ENCODE peak calls at places on chromosomes 7 and 10, in eight cellular contexts. One of them, this sample, is unnamed.
A peak's percentile ranks its signal among the peaks of the same experiment; 100 is the strongest.

GRCh38 chr7:112905413-112905812 is 115.2 kb upstream of the TMEM168 start:
- DNase-seq in AG20443: no peak
- DNase-seq in NCI-H1694: no peak
- DNase-seq in lower leg skin: no peak
- DNase-seq in NCI-H1105 treated with DMSO at 0.1 percent for 48 hours: no peak
- DNase-seq in IMR-90: no peak
- DNase-seq in ascending aorta: no peak
- DNase-seq in stimulated activated CD8-positive, alpha-beta memory T cell treated with anti-CD3 and anti-CD28 coated beads, Interleukin-7, amount 100 ng/mL, for 48 hours: no peak
- DNase-seq in this sample: no peak

GRCh38 chr10:102769375-102770107 is 25.8 kb downstream of the WBP1L start:
- DNase-seq in AG20443: no peak
- DNase-seq in NCI-H1694: no peak
- DNase-seq in lower leg skin: no peak
- DNase-seq in NCI-H1105 treated with DMSO at 0.1 percent for 48 hours: no peak
- DNase-seq in IMR-90: peak; percentile 40
- DNase-seq in ascending aorta: no peak
- DNase-seq in stimulated activated CD8-positive, alpha-beta memory T cell treated with anti-CD3 and anti-CD28 coated beads, Interleukin-7, amount 100 ng/mL, for 48 hours: no peak
- DNase-seq in this sample: no peak

GRCh38 chr7:132102942-132103341 is 473.3 kb downstream of the PLXNA4 start:
- DNase-seq in AG20443: no peak
- DNase-seq in NCI-H1694: no peak
- DNase-seq in lower leg skin: peak; percentile 77
- DNase-seq in NCI-H1105 treated with DMSO at 0.1 percent for 48 hours: no peak
- DNase-seq in IMR-90: no peak
- DNase-seq in ascending aorta: no peak
- DNase-seq in stimulated activated CD8-positive, alpha-beta memory T cell treated with anti-CD3 and anti-CD28 coated beads, Interleukin-7, amount 100 ng/mL, for 48 hours: no peak
- DNase-seq in this sample: peak; percentile 19

GRCh38 chr7:95066736-95067530 is 159.5 kb downstream of the PPP1R9A start:
- DNase-seq in AG20443: no peak
- DNase-seq in NCI-H1694: no peak
- DNase-seq in lower leg skin: no peak
- DNase-seq in NCI-H1105 treated with DMSO at 0.1 percent for 48 hours: no peak
- DNase-seq in IMR-90: peak; percentile 14
- DNase-seq in ascending aorta: no peak
- DNase-seq in stimulated activated CD8-positive, alpha-beta memory T cell treated with anti-CD3 and anti-CD28 coated beads, Interleukin-7, amount 100 ng/mL, for 48 hours: no peak
- DNase-seq in this sample: no peak

GRCh38 chr10:63711866-63712716 is 190.9 kb downstream of the REEP3 start:
- DNase-seq in AG20443: peak; percentile 90
- DNase-seq in NCI-H1694: peak; percentile 98
- DNase-seq in lower leg skin: peak; percentile 97
- DNase-seq in NCI-H1105 treated with DMSO at 0.1 percent for 48 hours: peak; percentile 94
- DNase-seq in IMR-90: peak; percentile 97
- DNase-seq in ascending aorta: peak; percentile 89
- DNase-seq in stimulated activated CD8-positive, alpha-beta memory T cell treated with anti-CD3 and anti-CD28 coated beads, Interleukin-7, amount 100 ng/mL, for 48 hours: no peak
- DNase-seq in this sample: peak; percentile 53

GRCh38 chr10:132145002-132145401 is 41.7 kb upstream of the DPYSL4 start:
- DNase-seq in AG20443: no peak
- DNase-seq in NCI-H1694: no peak
- DNase-seq in lower leg skin: no peak
- DNase-seq in NCI-H1105 treated with DMSO at 0.1 percent for 48 hours: no peak
- DNase-seq in IMR-90: no peak
- DNase-seq in ascending aorta: no peak
- DNase-seq in stimulated activated CD8-positive, alpha-beta memory T cell treated with anti-CD3 and anti-CD28 coated beads, Interleukin-7, amount 100 ng/mL, for 48 hours: no peak
- DNase-seq in this sample: no peak

GRCh38 chr10:10925667-10926066 is 92.0 kb upstream of the CELF2 start:
- DNase-seq in AG20443: no peak
- DNase-seq in NCI-H1694: no peak
- DNase-seq in lower leg skin: no peak
- DNase-seq in NCI-H1105 treated with DMSO at 0.1 percent for 48 hours: no peak
- DNase-seq in IMR-90: no peak
- DNase-seq in ascending aorta: no peak
- DNase-seq in stimulated activated CD8-positive, alpha-beta memory T cell treated with anti-CD3 and anti-CD28 coated beads, Interleukin-7, amount 100 ng/mL, for 48 hours: no peak
- DNase-seq in this sample: no peak

GRCh38 chr10:104308439-104308903 is 29.8 kb downstream of the ITPRIP start:
- DNase-seq in AG20443: no peak
- DNase-seq in NCI-H1694: no peak
- DNase-seq in lower leg skin: no peak
- DNase-seq in NCI-H1105 treated with DMSO at 0.1 percent for 48 hours: no peak
- DNase-seq in IMR-90: no peak
- DNase-seq in ascending aorta: no peak
- DNase-seq in stimulated activated CD8-positive, alpha-beta memory T cell treated with anti-CD3 and anti-CD28 coated beads, Interleukin-7, amount 100 ng/mL, for 48 hours: no peak
- DNase-seq in this sample: no peak

GRCh38 chr10:132142396-132143161 is 44.2 kb upstream of the DPYSL4 start:
- DNase-seq in AG20443: peak; percentile 84
- DNase-seq in NCI-H1694: no peak
- DNase-seq in lower leg skin: no peak
- DNase-seq in NCI-H1105 treated with DMSO at 0.1 percent for 48 hours: peak; percentile 8
- DNase-seq in IMR-90: no peak
- DNase-seq in ascending aorta: no peak
- DNase-seq in stimulated activated CD8-positive, alpha-beta memory T cell treated with anti-CD3 and anti-CD28 coated beads, Interleukin-7, amount 100 ng/mL, for 48 hours: no peak
- DNase-seq in this sample: peak; percentile 59

GRCh38 chr10:54622017-54622416 is 179.0 kb downstream of the PCDH15 start:
- DNase-seq in AG20443: no peak
- DNase-seq in NCI-H1694: no peak
- DNase-seq in lower leg skin: no peak
- DNase-seq in NCI-H1105 treated with DMSO at 0.1 percent for 48 hours: no peak
- DNase-seq in IMR-90: no peak
- DNase-seq in ascending aorta: no peak
- DNase-seq in stimulated activated CD8-positive, alpha-beta memory T cell treated with anti-CD3 and anti-CD28 coated beads, Interleukin-7, amount 100 ng/mL, for 48 hours: no peak
- DNase-seq in this sample: no peak

GRCh38 chr7:75712517-75713361 is 26.0 kb downstream of the HIP1 start:
- DNase-seq in AG20443: no peak
- DNase-seq in NCI-H1694: no peak
- DNase-seq in lower leg skin: no peak
- DNase-seq in NCI-H1105 treated with DMSO at 0.1 percent for 48 hours: no peak
- DNase-seq in IMR-90: no peak
- DNase-seq in ascending aorta: no peak
- DNase-seq in stimulated activated CD8-positive, alpha-beta memory T cell treated with anti-CD3 and anti-CD28 coated beads, Interleukin-7, amount 100 ng/mL, for 48 hours: no peak
- DNase-seq in this sample: no peak

GRCh38 chr7:151399305-151399601 is 10.6 kb downstream of the WDR86 start:
- DNase-seq in AG20443: no peak
- DNase-seq in NCI-H1694: no peak
- DNase-seq in lower leg skin: no peak
- DNase-seq in NCI-H1105 treated with DMSO at 0.1 percent for 48 hours: no peak
- DNase-seq in IMR-90: no peak
- DNase-seq in ascending aorta: no peak
- DNase-seq in stimulated activated CD8-positive, alpha-beta memory T cell treated with anti-CD3 and anti-CD28 coated beads, Interleukin-7, amount 100 ng/mL, for 48 hours: no peak
- DNase-seq in this sample: no peak

GRCh38 chr10:17425584-17426262 is 28.7 kb downstream of the ST8SIA6 start:
- DNase-seq in AG20443: no peak
- DNase-seq in NCI-H1694: no peak
- DNase-seq in lower leg skin: no peak
- DNase-seq in NCI-H1105 treated with DMSO at 0.1 percent for 48 hours: no peak
- DNase-seq in IMR-90: no peak
- DNase-seq in ascending aorta: no peak
- DNase-seq in stimulated activated CD8-positive, alpha-beta memory T cell treated with anti-CD3 and anti-CD28 coated beads, Interleukin-7, amount 100 ng/mL, for 48 hours: peak; percentile 2
- DNase-seq in this sample: no peak

GRCh38 chr7:23247101-23247601 is 576 bp downstream of the GPNMB start:
- DNase-seq in AG20443: peak; percentile 42
- DNase-seq in NCI-H1694: no peak
- DNase-seq in lower leg skin: no peak
- DNase-seq in NCI-H1105 treated with DMSO at 0.1 percent for 48 hours: no peak
- DNase-seq in IMR-90: no peak
- DNase-seq in ascending aorta: no peak
- DNase-seq in stimulated activated CD8-positive, alpha-beta memory T cell treated with anti-CD3 and anti-CD28 coated beads, Interleukin-7, amount 100 ng/mL, for 48 hours: no peak
- DNase-seq in this sample: no peak

GRCh38 chr7:468681-469590 is 50.7 kb downstream of the PDGFA start:
- DNase-seq in AG20443: no peak
- DNase-seq in NCI-H1694: no peak
- DNase-seq in lower leg skin: peak; percentile 82
- DNase-seq in NCI-H1105 treated with DMSO at 0.1 percent for 48 hours: no peak
- DNase-seq in IMR-90: peak; percentile 68
- DNase-seq in ascending aorta: no peak
- DNase-seq in stimulated activated CD8-positive, alpha-beta memory T cell treated with anti-CD3 and anti-CD28 coated beads, Interleukin-7, amount 100 ng/mL, for 48 hours: no peak
- DNase-seq in this sample: no peak

GRCh38 chr7:158595068-158595467 is 7.4 kb upstream of the PTPRN2 start:
- DNase-seq in AG20443: no peak
- DNase-seq in NCI-H1694: no peak
- DNase-seq in lower leg skin: peak; percentile 37
- DNase-seq in NCI-H1105 treated with DMSO at 0.1 percent for 48 hours: no peak
- DNase-seq in IMR-90: peak; percentile 59
- DNase-seq in ascending aorta: no peak
- DNase-seq in stimulated activated CD8-positive, alpha-beta memory T cell treated with anti-CD3 and anti-CD28 coated beads, Interleukin-7, amount 100 ng/mL, for 48 hours: no peak
- DNase-seq in this sample: no peak

GRCh38 chr7:77426052-77426404 is 9.9 kb upstream of the GSAP start:
- DNase-seq in AG20443: no peak
- DNase-seq in NCI-H1694: no peak
- DNase-seq in lower leg skin: no peak
- DNase-seq in NCI-H1105 treated with DMSO at 0.1 percent for 48 hours: no peak
- DNase-seq in IMR-90: no peak
- DNase-seq in ascending aorta: no peak
- DNase-seq in stimulated activated CD8-positive, alpha-beta memory T cell treated with anti-CD3 and anti-CD28 coated beads, Interleukin-7, amount 100 ng/mL, for 48 hours: no peak
- DNase-seq in this sample: no peak

GRCh38 chr7:44286182-44286617 is 39.2 kb downstream of the CAMK2B start:
- DNase-seq in AG20443: no peak
- DNase-seq in NCI-H1694: peak; percentile 58
- DNase-seq in lower leg skin: peak; percentile 70
- DNase-seq in NCI-H1105 treated with DMSO at 0.1 percent for 48 hours: no peak
- DNase-seq in IMR-90: no peak
- DNase-seq in ascending aorta: peak; percentile 4
- DNase-seq in stimulated activated CD8-positive, alpha-beta memory T cell treated with anti-CD3 and anti-CD28 coated beads, Interleukin-7, amount 100 ng/mL, for 48 hours: no peak
- DNase-seq in this sample: peak; percentile 76

GRCh38 chr10:122588381-122588780 is 27.8 kb downstream of the DMBT1 start:
- DNase-seq in AG20443: no peak
- DNase-seq in NCI-H1694: no peak
- DNase-seq in lower leg skin: no peak
- DNase-seq in NCI-H1105 treated with DMSO at 0.1 percent for 48 hours: no peak
- DNase-seq in IMR-90: no peak
- DNase-seq in ascending aorta: no peak
- DNase-seq in stimulated activated CD8-positive, alpha-beta memory T cell treated with anti-CD3 and anti-CD28 coated beads, Interleukin-7, amount 100 ng/mL, for 48 hours: no peak
- DNase-seq in this sample: no peak

GRCh38 chr10:62738916-62739315 is 65.6 kb upstream of the ADO start:
- DNase-seq in AG20443: peak; percentile 47
- DNase-seq in NCI-H1694: no peak
- DNase-seq in lower leg skin: no peak
- DNase-seq in NCI-H1105 treated with DMSO at 0.1 percent for 48 hours: no peak
- DNase-seq in IMR-90: peak; percentile 79
- DNase-seq in ascending aorta: no peak
- DNase-seq in stimulated activated CD8-positive, alpha-beta memory T cell treated with anti-CD3 and anti-CD28 coated beads, Interleukin-7, amount 100 ng/mL, for 48 hours: no peak
- DNase-seq in this sample: no peak

GRCh38 chr7:148336411-148336810 is 254.2 kb upstream of the C7orf33 start:
- DNase-seq in AG20443: no peak
- DNase-seq in NCI-H1694: no peak
- DNase-seq in lower leg skin: no peak
- DNase-seq in NCI-H1105 treated with DMSO at 0.1 percent for 48 hours: no peak
- DNase-seq in IMR-90: no peak
- DNase-seq in ascending aorta: no peak
- DNase-seq in stimulated activated CD8-positive, alpha-beta memory T cell treated with anti-CD3 and anti-CD28 coated beads, Interleukin-7, amount 100 ng/mL, for 48 hours: no peak
- DNase-seq in this sample: no peak

GRCh38 chr10:53233759-53234158 is 461.2 kb upstream of the MBL2 start:
- DNase-seq in AG20443: no peak
- DNase-seq in NCI-H1694: no peak
- DNase-seq in lower leg skin: no peak
- DNase-seq in NCI-H1105 treated with DMSO at 0.1 percent for 48 hours: no peak
- DNase-seq in IMR-90: no peak
- DNase-seq in ascending aorta: no peak
- DNase-seq in stimulated activated CD8-positive, alpha-beta memory T cell treated with anti-CD3 and anti-CD28 coated beads, Interleukin-7, amount 100 ng/mL, for 48 hours: no peak
- DNase-seq in this sample: no peak

GRCh38 chr7:27252935-27253333 is 10.3 kb downstream of the EVX1 start:
- DNase-seq in AG20443: no peak
- DNase-seq in NCI-H1694: no peak
- DNase-seq in lower leg skin: peak; percentile 36
- DNase-seq in NCI-H1105 treated with DMSO at 0.1 percent for 48 hours: no peak
- DNase-seq in IMR-90: no peak
- DNase-seq in ascending aorta: no peak
- DNase-seq in stimulated activated CD8-positive, alpha-beta memory T cell treated with anti-CD3 and anti-CD28 coated beads, Interleukin-7, amount 100 ng/mL, for 48 hours: no peak
- DNase-seq in this sample: no peak

GRCh38 chr10:35895331-35895730 is 253.2 kb upstream of the FZD8 start:
- DNase-seq in AG20443: no peak
- DNase-seq in NCI-H1694: no peak
- DNase-seq in lower leg skin: no peak
- DNase-seq in NCI-H1105 treated with DMSO at 0.1 percent for 48 hours: no peak
- DNase-seq in IMR-90: peak; percentile 41
- DNase-seq in ascending aorta: no peak
- DNase-seq in stimulated activated CD8-positive, alpha-beta memory T cell treated with anti-CD3 and anti-CD28 coated beads, Interleukin-7, amount 100 ng/mL, for 48 hours: no peak
- DNase-seq in this sample: no peak

GRCh38 chr7:43481905-43482678 is 100.8 kb upstream of the STK17A start:
- DNase-seq in AG20443: peak; percentile 30
- DNase-seq in NCI-H1694: peak; percentile 4
- DNase-seq in lower leg skin: no peak
- DNase-seq in NCI-H1105 treated with DMSO at 0.1 percent for 48 hours: no peak
- DNase-seq in IMR-90: peak; percentile 30
- DNase-seq in ascending aorta: no peak
- DNase-seq in stimulated activated CD8-positive, alpha-beta memory T cell treated with anti-CD3 and anti-CD28 coated beads, Interleukin-7, amount 100 ng/mL, for 48 hours: no peak
- DNase-seq in this sample: no peak

GRCh38 chr7:157709531-157710251 is 372.9 kb downstream of the DNAJB6 start:
- DNase-seq in AG20443: no peak
- DNase-seq in NCI-H1694: no peak
- DNase-seq in lower leg skin: peak; percentile 61
- DNase-seq in NCI-H1105 treated with DMSO at 0.1 percent for 48 hours: no peak
- DNase-seq in IMR-90: no peak
- DNase-seq in ascending aorta: no peak
- DNase-seq in stimulated activated CD8-positive, alpha-beta memory T cell treated with anti-CD3 and anti-CD28 coated beads, Interleukin-7, amount 100 ng/mL, for 48 hours: no peak
- DNase-seq in this sample: no peak

GRCh38 chr7:79761876-79762429 is 308.5 kb upstream of the MAGI2 start:
- DNase-seq in AG20443: no peak
- DNase-seq in NCI-H1694: no peak
- DNase-seq in lower leg skin: no peak
- DNase-seq in NCI-H1105 treated with DMSO at 0.1 percent for 48 hours: no peak
- DNase-seq in IMR-90: no peak
- DNase-seq in ascending aorta: no peak
- DNase-seq in stimulated activated CD8-positive, alpha-beta memory T cell treated with anti-CD3 and anti-CD28 coated beads, Interleukin-7, amount 100 ng/mL, for 48 hours: no peak
- DNase-seq in this sample: no peak

GRCh38 chr10:88256013-88256680 is 327.0 kb downstream of the RNLS start:
- DNase-seq in AG20443: no peak
- DNase-seq in NCI-H1694: no peak
- DNase-seq in lower leg skin: no peak
- DNase-seq in NCI-H1105 treated with DMSO at 0.1 percent for 48 hours: no peak
- DNase-seq in IMR-90: no peak
- DNase-seq in ascending aorta: no peak
- DNase-seq in stimulated activated CD8-positive, alpha-beta memory T cell treated with anti-CD3 and anti-CD28 coated beads, Interleukin-7, amount 100 ng/mL, for 48 hours: no peak
- DNase-seq in this sample: no peak

GRCh38 chr7:28754027-28754426 is 204.1 kb downstream of the TRIL start:
- DNase-seq in AG20443: peak; percentile 63
- DNase-seq in NCI-H1694: no peak
- DNase-seq in lower leg skin: no peak
- DNase-seq in NCI-H1105 treated with DMSO at 0.1 percent for 48 hours: no peak
- DNase-seq in IMR-90: peak; percentile 85
- DNase-seq in ascending aorta: no peak
- DNase-seq in stimulated activated CD8-positive, alpha-beta memory T cell treated with anti-CD3 and anti-CD28 coated beads, Interleukin-7, amount 100 ng/mL, for 48 hours: no peak
- DNase-seq in this sample: peak; percentile 34

GRCh38 chr10:33859319-33860022 is 525.0 kb upstream of the NRP1 start:
- DNase-seq in AG20443: no peak
- DNase-seq in NCI-H1694: no peak
- DNase-seq in lower leg skin: no peak
- DNase-seq in NCI-H1105 treated with DMSO at 0.1 percent for 48 hours: no peak
- DNase-seq in IMR-90: no peak
- DNase-seq in ascending aorta: no peak
- DNase-seq in stimulated activated CD8-positive, alpha-beta memory T cell treated with anti-CD3 and anti-CD28 coated beads, Interleukin-7, amount 100 ng/mL, for 48 hours: no peak
- DNase-seq in this sample: no peak

GRCh38 chr7:128120116-128120515 is 88.9 kb upstream of the LRRC4 start:
- DNase-seq in AG20443: no peak
- DNase-seq in NCI-H1694: no peak
- DNase-seq in lower leg skin: no peak
- DNase-seq in NCI-H1105 treated with DMSO at 0.1 percent for 48 hours: no peak
- DNase-seq in IMR-90: no peak
- DNase-seq in ascending aorta: no peak
- DNase-seq in stimulated activated CD8-positive, alpha-beta memory T cell treated with anti-CD3 and anti-CD28 coated beads, Interleukin-7, amount 100 ng/mL, for 48 hours: no peak
- DNase-seq in this sample: no peak

GRCh38 chr10:126391162-126391880 is 3.0 kb upstream of the ADAM12 start:
- DNase-seq in AG20443: peak; percentile 23
- DNase-seq in NCI-H1694: no peak
- DNase-seq in lower leg skin: no peak
- DNase-seq in NCI-H1105 treated with DMSO at 0.1 percent for 48 hours: no peak
- DNase-seq in IMR-90: peak; percentile 41
- DNase-seq in ascending aorta: no peak
- DNase-seq in stimulated activated CD8-positive, alpha-beta memory T cell treated with anti-CD3 and anti-CD28 coated beads, Interleukin-7, amount 100 ng/mL, for 48 hours: no peak
- DNase-seq in this sample: no peak

GRCh38 chr10:82251222-82251977 is 376.4 kb downstream of the NRG3 start:
- DNase-seq in AG20443: no peak
- DNase-seq in NCI-H1694: no peak
- DNase-seq in lower leg skin: no peak
- DNase-seq in NCI-H1105 treated with DMSO at 0.1 percent for 48 hours: no peak
- DNase-seq in IMR-90: no peak
- DNase-seq in ascending aorta: no peak
- DNase-seq in stimulated activated CD8-positive, alpha-beta memory T cell treated with anti-CD3 and anti-CD28 coated beads, Interleukin-7, amount 100 ng/mL, for 48 hours: no peak
- DNase-seq in this sample: no peak

GRCh38 chr10:122140477-122140902 is 130.6 kb upstream of the BTBD16 start:
- DNase-seq in AG20443: peak; percentile 36
- DNase-seq in NCI-H1694: no peak
- DNase-seq in lower leg skin: no peak
- DNase-seq in NCI-H1105 treated with DMSO at 0.1 percent for 48 hours: no peak
- DNase-seq in IMR-90: peak; percentile 66
- DNase-seq in ascending aorta: peak; percentile 40
- DNase-seq in stimulated activated CD8-positive, alpha-beta memory T cell treated with anti-CD3 and anti-CD28 coated beads, Interleukin-7, amount 100 ng/mL, for 48 hours: no peak
- DNase-seq in this sample: no peak

This sample was measured in cerebellum.